ENCODE peak calls at places on chromosomes 12 and 14, in eight cellular contexts. E is heart right ventricle, L is body of pancreas, Q is uterus, M is left ventricle myocardium inferior, S is right lobe of liver, B is thyroid gland, V is esophagus muscularis mucosa. O is an unnamed sample. For H3K27me3, the result is how much of the 10 kb centered on the place peaks cover.

GRCh38 chr12:124919646-124920352 is 5.3 kb upstream of the UBC start:
- DNase-seq in E (no peak), L (no peak), Q (no peak), M (no peak), S (no peak), B (no peak), V (no peak), O (no peak)

GRCh38 chr14:90703841-90704240 is 112.4 kb downstream of the TTC7B start:
- DNase-seq in E (no peak), L (no peak), Q (no peak), M (no peak), S (no peak), B (no peak), V (no peak), O (no peak)

GRCh38 chr12:80598004-80598606 is 109.3 kb upstream of the MYF6 start:
- DNase-seq in E (no peak), L (peak), Q (no peak), M (no peak), S (no peak), B (peak), V (no peak), O (no peak)

GRCh38 chr12:110199360-110200123 is 75.4 kb downstream of the IFT81 start:
- DNase-seq in E (no peak), L (no peak), Q (no peak), M (no peak), S (no peak), B (no peak), V (no peak), O (no peak)

GRCh38 chr14:93619176-93619793 is 169.0 kb downstream of the PRIMA1 start:
- DNase-seq in E (peak), L (peak), Q (no peak), M (no peak), S (no peak), B (peak), V (no peak), O (no peak)

GRCh38 chr14:73239463-73240241 is 2.3 kb downstream of the PAPLN start:
- DNase-seq in E (peak), L (peak), Q (peak), M (peak), S (no peak), B (peak), V (no peak), O (peak)

GRCh38 chr14:30875788-30876053 is 1.4 kb downstream of the COCH start:
- DNase-seq in E (no peak), L (no peak), Q (no peak), M (no peak), S (no peak), B (no peak), V (no peak), O (no peak)

GRCh38 chr12:7769999-7770398 is 5.0 kb downstream of the NANOGNB start:
- DNase-seq in E (no peak), L (no peak), Q (no peak), M (no peak), S (no peak), B (no peak), V (no peak), O (no peak)

GRCh38 chr12:52230364-52231281 is 2.4 kb upstream of the KRT7 start:
- DNase-seq in E (peak), L (peak), Q (no peak), M (peak), S (no peak), B (peak), V (no peak), O (peak)

GRCh38 chr14:47439953-47440352 is 235.5 kb downstream of the MDGA2 start:
- DNase-seq in E (no peak), L (no peak), Q (no peak), M (no peak), S (no peak), B (no peak), V (no peak), O (no peak)

GRCh38 chr14:99129211-99129696 is 142.7 kb downstream of the BCL11B start:
- DNase-seq in E (no peak), L (no peak), Q (no peak), M (no peak), S (no peak), B (no peak), V (peak), O (no peak)

GRCh38 chr12:101086490-101086889 is 123.5 kb downstream of the SLC5A8 start:
- DNase-seq in E (no peak), L (no peak), Q (no peak), M (no peak), S (no peak), B (peak), V (no peak), O (no peak)

GRCh38 chr14:31479026-31479425 is 8.8 kb downstream of the GPR33 start:
- DNase-seq in E (no peak), L (no peak), Q (no peak), M (no peak), S (no peak), B (no peak), V (no peak), O (no peak)

GRCh38 chr12:117076410-117077372 is 22.5 kb downstream of the TESC start:
- DNase-seq in E (peak), L (no peak), Q (no peak), M (no peak), S (no peak), B (peak), V (no peak), O (no peak)

GRCh38 chr14:67240168-67240932 is 885 bp upstream of the PALS1 start:
- DNase-seq in E (peak), L (peak), Q (peak), M (peak), S (peak), B (peak), V (peak), O (peak)

GRCh38 chr12:133026996-133027395 is 10.3 kb upstream of the ZNF84 start:
- DNase-seq in E (no peak), L (no peak), Q (no peak), M (no peak), S (no peak), B (no peak), V (no peak), O (no peak)

GRCh38 chr12:15982071-15982470 is 70.9 kb downstream of the DERA start:
- DNase-seq in E (no peak), L (no peak), Q (no peak), M (no peak), S (no peak), B (no peak), V (no peak), O (no peak)

GRCh38 chr14:80047761-80048160 is 163.5 kb downstream of the DIO2 start:
- DNase-seq in E (no peak), L (no peak), Q (no peak), M (no peak), S (no peak), B (no peak), V (no peak), O (no peak)

GRCh38 chr14:34222122-34222521 is 239.9 kb downstream of the SPTSSA start:
- DNase-seq in E (no peak), L (no peak), Q (no peak), M (no peak), S (no peak), B (no peak), V (no peak), O (no peak)

GRCh38 chr12:19482551-19483109 is 43.3 kb downstream of the AEBP2 start:
- DNase-seq in E (peak), L (no peak), Q (no peak), M (no peak), S (peak), B (no peak), V (no peak), O (peak)

GRCh38 chr12:8890313-8891084 is 23.8 kb upstream of the PHC1 start:
- DNase-seq in E (peak), L (peak), Q (peak), M (no peak), S (peak), B (peak), V (peak), O (peak)

GRCh38 chr12:126033746-126034145 is 968.5 kb downstream of the AACS start:
- DNase-seq in E (no peak), L (no peak), Q (no peak), M (no peak), S (no peak), B (no peak), V (no peak), O (no peak)

GRCh38 chr12:104384141-104384880 is 72.4 kb upstream of the CHST11 start:
- DNase-seq in E (no peak), L (no peak), Q (no peak), M (no peak), S (no peak), B (no peak), V (no peak), O (no peak)

GRCh38 chr12:80460972-80461371 is 16.9 kb downstream of the PTPRQ start:
- DNase-seq in E (no peak), L (no peak), Q (no peak), M (no peak), S (no peak), B (no peak), V (no peak), O (no peak)

GRCh38 chr12:68304626-68305025 is 27.5 kb downstream of the MDM1 start:
- DNase-seq in E (no peak), L (no peak), Q (no peak), M (no peak), S (no peak), B (no peak), V (no peak), O (no peak)

GRCh38 chr14:92927396-92928257 is 4.7 kb downstream of the CHGA start:
- DNase-seq in E (no peak), L (no peak), Q (no peak), M (no peak), S (no peak), B (no peak), V (no peak), O (no peak)

GRCh38 chr12:95259368-95259767 is 41.8 kb downstream of the VEZT start:
- DNase-seq in E (no peak), L (peak), Q (no peak), M (no peak), S (no peak), B (no peak), V (no peak), O (no peak)

GRCh38 chr12:12476836-12477531 is 85.7 kb downstream of the DUSP16 start:
- DNase-seq in E (no peak), L (no peak), Q (no peak), M (no peak), S (no peak), B (no peak), V (no peak), O (no peak)

GRCh38 chr14:72851660-72852059 is 42.2 kb downstream of the DPF3 start:
- DNase-seq in E (no peak), L (no peak), Q (no peak), M (no peak), S (no peak), B (no peak), V (no peak), O (no peak)

GRCh38 chr12:1837541-1838206 is 17.3 kb downstream of the LRTM2 start:
- DNase-seq in E (no peak), L (no peak), Q (no peak), M (no peak), S (no peak), B (no peak), V (no peak), O (no peak)

GRCh38 chr12:100127766-100128508 is 14.7 kb downstream of the BLTP3B start:
- DNase-seq in E (no peak), L (no peak), Q (peak), M (no peak), S (no peak), B (no peak), V (no peak), O (no peak)

GRCh38 chr12:53744730-53745129 is 7.0 kb downstream of the CISTR start:
- DNase-seq in E (no peak), L (no peak), Q (no peak), M (no peak), S (no peak), B (no peak), V (no peak), O (no peak)
- H3K27me3 ChIP-seq in E (half or more), L (under half), Q (under half), M (half or more), S (under half), B (under half), V (under half), O (half or more)

DNA sequence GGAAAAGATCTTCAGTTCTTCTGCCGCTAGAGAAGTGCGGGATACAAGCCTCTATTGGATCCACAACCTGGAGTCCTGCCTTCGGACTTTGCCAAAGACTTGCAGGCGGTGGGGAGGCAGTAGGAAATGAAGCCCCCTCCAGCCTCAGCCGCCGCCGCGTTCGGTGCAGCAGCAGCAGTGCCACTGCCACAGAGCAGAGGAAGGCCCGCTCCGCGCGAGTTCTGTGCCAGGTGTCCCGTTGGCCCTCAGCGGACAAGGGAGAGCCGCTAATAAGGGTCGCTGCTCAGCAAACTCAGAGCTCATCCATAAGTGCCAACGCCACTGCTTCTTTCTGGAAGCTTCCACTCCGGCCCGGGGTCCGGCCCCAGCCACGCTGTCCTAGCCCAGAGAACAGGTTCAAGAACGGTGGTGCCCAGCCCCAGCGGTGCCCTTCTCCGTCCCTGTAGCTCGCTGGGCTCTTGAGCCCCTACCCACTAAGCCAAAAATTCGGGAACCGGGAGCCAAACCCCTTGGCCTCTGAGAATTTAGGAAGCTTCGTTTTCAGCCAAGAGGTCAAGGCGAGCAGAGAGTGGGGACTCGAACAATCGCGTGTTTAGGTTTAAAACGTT is 6.4 kb downstream of the SIX1 start:
- DNase-seq in E (no peak), L (no peak), Q (no peak), M (no peak), S (no peak), B (no peak), V (no peak), O (no peak)
- H3K27ac ChIP-seq in E (no peak), L (no peak), Q (no peak), M (no peak), S (no peak), B (no peak), V (no peak), O (no peak)

GRCh38 chr14:86038401-86038985 is 508.5 kb downstream of the FLRT2 start:
- DNase-seq in E (peak), L (peak), Q (no peak), M (no peak), S (peak), B (peak), V (no peak), O (peak)
- TF ChIP-seq CTCF in E (peak), L (peak), Q (peak), M (peak), S (peak), B (peak), V (peak), O (peak)

GRCh38 chr12:113740699-113741098 is 225.4 kb downstream of the RBM19 start:
- DNase-seq in E (no peak), L (no peak), Q (no peak), M (no peak), S (no peak), B (no peak), V (no peak), O (no peak)

GRCh38 chr12:113734503-113734902 is 231.6 kb downstream of the RBM19 start:
- DNase-seq in E (no peak), L (no peak), Q (no peak), M (no peak), S (no peak), B (no peak), V (no peak), O (no peak)

GRCh38 chr12:113732916-113733315 is 233.2 kb downstream of the RBM19 start:
- DNase-seq in E (no peak), L (no peak), Q (no peak), M (no peak), S (no peak), B (no peak), V (no peak), O (no peak)

GRCh38 chr12:113735146-113735545 is 231.0 kb downstream of the RBM19 start:
- DNase-seq in E (no peak), L (no peak), Q (no peak), M (no peak), S (no peak), B (no peak), V (no peak), O (no peak)
- H3K27me3 ChIP-seq in E (under half), L (under half), Q (under half), M (half or more), S (under half), B (under half), V (under half), O (under half)